ENCODE peak calls at places on chromosome 14, in six cellular contexts. K is A549, C is ascending aorta, V is endodermal cell, A is H9, G is lower lobe of right lung. N is an unnamed sample. For H3K4me1, the result is how much of the 10 kb centered on the place peaks cover.

GRCh38 chr14:26281280-26281998 is 316.4 kb downstream of the NOVA1 start:
- DNase-seq in A (no peak), C (no peak), K (peak), V (peak), G (no peak), N (no peak)

GRCh38 chr14:43877351-43877900 is 629.7 kb downstream of the FSCB start:
- DNase-seq in C (no peak), K (no peak), A (no peak), V (no peak), G (no peak), N (no peak)

GRCh38 chr14:100107236-100107635 is 42.0 kb downstream of the EVL start:
- DNase-seq in K (no peak), C (no peak), G (peak), V (no peak), A (no peak), N (no peak)

GRCh38 chr14:85234626-85235025 is 295.3 kb upstream of the FLRT2 start:
- DNase-seq in K (peak), A (no peak), C (no peak), G (no peak), V (no peak), N (no peak)

GRCh38 chr14:22781606-22782000 is 15.1 kb downstream of the OXA1L start:
- DNase-seq in C (no peak), G (no peak), V (no peak), A (no peak), K (no peak), N (no peak)

GRCh38 chr14:85439696-85440328 is 90.1 kb upstream of the FLRT2 start:
- DNase-seq in G (no peak), C (no peak), V (no peak), K (no peak), A (no peak), N (no peak)

GRCh38 chr14:92573761-92574498 is 60.3 kb downstream of the RIN3 start:
- DNase-seq in C (no peak), V (no peak), A (peak), G (no peak), K (no peak), N (no peak)

GRCh38 chr14:52044791-52045522 is 23.9 kb downstream of the NID2 start:
- DNase-seq in C (peak), A (no peak), G (no peak), K (no peak), V (no peak), N (no peak)

GRCh38 chr14:99822166-99822527 is 28.9 kb downstream of the EML1 start:
- DNase-seq in C (no peak), K (no peak), V (no peak), A (no peak), G (no peak), N (no peak)

GRCh38 chr14:101086926-101087325 is 183.4 kb upstream of the RTL1 start:
- DNase-seq in C (peak), V (no peak), G (no peak), K (no peak), A (no peak), N (no peak)

GRCh38 chr14:103698380-103699260 is 16.6 kb downstream of the XRCC3 start:
- DNase-seq in G (peak), C (no peak), K (no peak), A (no peak), V (no peak), N (no peak)

GRCh38 chr14:23899788-23900187 is 53.8 kb upstream of the DHRS4 start:
- DNase-seq in V (no peak), K (no peak), G (no peak), C (no peak), A (no peak), N (no peak)
- H3K27ac ChIP-seq in V (no peak), K (no peak), G (no peak), C (no peak), A (no peak), N (no peak)

DNA sequence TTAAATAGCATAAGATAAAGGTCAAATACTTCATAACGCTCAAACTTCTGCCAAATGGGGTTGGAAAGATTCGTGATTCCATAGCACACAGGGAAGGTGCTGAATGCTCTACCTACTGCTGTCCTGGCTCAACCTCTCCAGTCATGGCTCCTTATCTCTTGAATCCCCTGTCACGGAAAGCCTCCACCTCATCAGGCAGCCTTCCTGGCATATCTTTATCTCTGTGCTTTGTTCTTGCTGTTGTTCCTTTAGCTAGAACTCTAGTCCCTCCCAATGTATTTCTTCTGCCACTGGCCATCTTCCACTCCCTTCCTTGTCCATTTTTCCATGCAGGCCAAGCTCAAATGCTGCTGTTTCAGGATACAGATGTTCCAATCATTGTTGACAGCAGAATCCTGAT is 26.9 kb upstream of the TUNAR start:
- DNase-seq in A (no peak), K (no peak), C (no peak), G (no peak), V (peak), N (no peak)
- TF ChIP-seq CTCF in A (no peak), K (no peak), C (no peak), G (no peak), V (no peak), N (no peak)

GRCh38 chr14:50831704-50832130 is 755 bp upstream of the NIN start:
- DNase-seq in C (no peak), A (no peak), K (no peak), V (no peak), G (no peak), N (no peak)

GRCh38 chr14:50828738-50829471 is 2.1 kb downstream of the NIN start:
- DNase-seq in A (no peak), G (no peak), K (no peak), V (no peak), C (no peak), N (no peak)

GRCh38 chr14:50829472-50830043 is 1.4 kb downstream of the NIN start:
- DNase-seq in G (no peak), V (no peak), C (no peak), A (peak), K (no peak), N (no peak)

GRCh38 chr14:50830932-50831703 is at the start of gene NIN:
- DNase-seq in V (peak), C (peak), A (peak), G (peak), K (peak), N (peak)

GRCh38 chr14:50830044-50830931 is 674 bp downstream of the NIN start:
- DNase-seq in K (peak), C (peak), V (peak), A (peak), G (peak), N (no peak)
- H3K4me1 ChIP-seq in K (under half), C (under half), V (under half), A (under half), G (under half), N (under half)

GRCh38 chr14:69904246-69904645 is 25.0 kb downstream of the SMOC1 start:
- DNase-seq in G (no peak), K (no peak), C (no peak), A (no peak), V (no peak), N (no peak)
- H3K27ac ChIP-seq in G (no peak), K (no peak), C (no peak), A (no peak), V (no peak), N (no peak)

DNA sequence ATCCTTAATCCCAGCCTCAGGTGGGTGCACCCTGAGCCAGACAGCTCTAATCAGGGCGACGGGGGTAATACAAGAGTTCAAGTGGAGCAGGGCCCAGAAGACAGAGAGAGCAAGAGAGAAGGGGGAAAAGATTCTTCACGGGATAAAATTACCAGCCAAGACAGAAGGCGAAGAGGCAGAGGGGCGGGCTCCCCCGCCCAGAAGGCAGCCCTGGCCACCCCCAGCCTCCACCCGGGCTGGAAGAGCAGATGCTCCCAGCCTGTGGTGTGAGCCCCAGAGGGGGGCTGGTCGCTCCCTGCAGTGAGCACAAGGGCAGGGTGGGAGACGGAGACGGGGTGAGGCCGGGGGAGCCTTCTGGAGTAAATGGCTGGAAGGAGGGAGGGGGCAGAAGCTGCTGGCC is 1035.6 kb downstream of the VRK1 start:
- DNase-seq in A (no peak), K (no peak), V (no peak), G (no peak), C (no peak), N (no peak)
- TF ChIP-seq CTCF in A (no peak), K (no peak), V (no peak), G (no peak), C (no peak), N (no peak)

DNA sequence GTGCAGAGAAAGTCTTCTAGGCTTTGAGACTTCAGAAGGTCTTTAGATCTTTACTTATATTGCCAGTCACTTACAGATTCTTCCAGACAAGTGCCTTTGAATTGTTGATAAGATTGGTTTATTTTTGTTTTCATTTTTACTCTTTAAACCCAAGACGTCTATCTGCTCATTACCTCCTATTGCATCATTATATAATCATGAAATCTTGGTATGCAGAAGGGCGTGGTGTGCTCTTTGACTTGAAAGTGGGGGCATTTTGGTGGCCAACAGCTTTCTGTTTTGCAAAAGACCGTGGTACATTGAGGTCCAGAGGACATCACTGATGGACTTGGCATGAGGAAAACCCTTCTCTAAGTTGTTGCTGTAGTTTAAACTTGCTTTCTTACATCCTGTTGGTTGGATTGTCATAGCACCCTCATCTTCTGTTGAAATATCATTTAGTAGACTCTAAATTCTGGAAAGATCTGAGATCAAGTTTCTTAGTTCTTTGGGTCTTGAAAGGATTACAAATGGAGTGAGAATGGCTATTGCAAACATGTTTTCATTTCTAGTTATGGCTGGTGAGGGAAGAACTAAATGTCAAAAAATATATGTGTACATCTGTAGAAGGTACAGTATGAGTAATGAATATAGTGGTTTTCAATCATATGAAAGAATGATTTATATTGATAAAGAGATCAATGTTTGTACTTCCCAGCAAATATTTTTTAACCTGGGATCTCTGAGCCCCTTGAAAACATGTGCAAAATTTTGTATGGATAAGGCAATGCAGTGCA is 441.8 kb downstream of the NRXN3 start:
- DNase-seq in C (no peak), G (no peak), K (no peak), A (no peak), V (no peak), N (no peak)
- H3K4me1 ChIP-seq in C (under half), G (under half), K (under half), A (under half), V (under half), N (under half)

GRCh38 chr14:55449116-55449515 is 8.7 kb upstream of the TBPL2 start:
- DNase-seq in K (no peak), G (no peak), C (no peak), A (no peak), V (no peak), N (no peak)

GRCh38 chr14:55450124-55450523 is 9.7 kb upstream of the TBPL2 start:
- DNase-seq in V (no peak), C (no peak), K (no peak), A (no peak), G (no peak), N (no peak)

GRCh38 chr14:55446833-55447232 is 6.4 kb upstream of the TBPL2 start:
- DNase-seq in V (no peak), C (no peak), G (no peak), A (no peak), K (no peak), N (no peak)

GRCh38 chr14:55448146-55448614 is 7.8 kb upstream of the TBPL2 start:
- DNase-seq in G (no peak), C (peak), V (no peak), A (no peak), K (peak), N (peak)

GRCh38 chr14:55446127-55446736 is 5.8 kb upstream of the TBPL2 start:
- DNase-seq in A (peak), V (peak), K (peak), G (no peak), C (peak), N (no peak)
- H3K27ac ChIP-seq in A (no peak), V (no peak), K (peak), G (no peak), C (no peak), N (no peak)

DNA sequence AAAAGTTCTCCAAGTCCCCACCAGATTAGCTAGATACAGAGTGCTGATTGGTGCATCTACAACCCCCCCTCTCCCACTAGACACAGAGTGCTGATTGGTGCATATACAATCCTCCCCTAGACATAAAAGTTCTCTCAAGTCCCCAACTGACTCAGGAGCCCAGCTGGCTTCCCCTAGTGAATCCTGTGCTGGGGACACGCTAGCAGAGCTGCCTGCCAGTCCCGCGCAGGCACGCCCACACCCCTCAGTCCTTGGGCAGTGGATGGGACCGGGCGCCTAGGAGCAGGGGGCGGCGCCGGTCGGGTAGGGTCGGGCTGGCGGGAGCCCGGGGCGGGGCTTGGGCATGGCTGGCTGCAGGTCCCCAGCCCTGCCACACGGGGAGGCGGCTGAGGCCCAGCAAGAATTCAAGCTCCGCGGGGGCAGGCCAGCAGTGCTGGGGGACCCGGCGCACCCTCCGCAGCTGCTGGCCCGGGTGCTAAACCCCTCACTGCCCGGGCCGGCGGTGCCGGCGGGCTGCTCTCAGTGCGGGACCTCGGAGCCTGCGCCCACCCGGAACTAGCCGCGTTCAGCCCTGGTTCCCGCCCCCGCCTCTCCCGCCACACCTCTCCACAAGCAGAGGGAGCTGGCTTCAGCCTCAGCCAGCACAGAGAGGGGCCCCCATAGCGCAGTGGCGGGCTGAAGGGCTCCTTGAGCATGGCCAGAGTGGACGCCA is 64.3 kb upstream of the DDHD1 start:
- DNase-seq in C (peak), K (peak), V (peak), A (peak), G (peak), N (peak)
- TF ChIP-seq CTCF in C (peak), K (peak), V (peak), A (peak), G (peak), N (peak)

GRCh38 chr14:91321131-91321530 is 76.6 kb upstream of the GPR68 start:
- DNase-seq in V (no peak), A (no peak), K (no peak), G (no peak), C (no peak), N (no peak)
- H3K4me1 ChIP-seq in V (under half), A (under half), K (under half), G (half or more), C (under half), N (under half)

GRCh38 chr14:31561155-31561846 is at the start of gene NUBPL:
- DNase-seq in A (peak), G (peak), C (peak), V (peak), K (peak), N (peak)
- H3K27ac ChIP-seq in A (peak), G (peak), C (peak), V (peak), K (peak), N (peak)

N was measured in tibial nerve.